ENCODE peak calls at places on chromosomes 16 and 17, in six cellular contexts. O is ACHN; Y is pancreas; N is AML-193; D is AG10803; L is effector memory CD4-positive, alpha-beta T cell. V is an unnamed sample.
A peak's percentile ranks its signal among the peaks of the same experiment; 100 is the strongest.

GRCh38 chr16:55905651-55906050 is 30.5 kb upstream of the CES5A start:
- DNase-seq in O (no peak), Y (no peak), N (no peak), D (no peak), L (no peak), V (no peak)

GRCh38 chr16:819336-819735 is 18.8 kb upstream of the GNG13 start:
- DNase-seq in O (no peak), Y (no peak), N (no peak), D (no peak), L (peak; percentile 17), V (peak; percentile 25)

GRCh38 chr17:8163978-8164814 is 1.4 kb upstream of the VAMP2 start:
- DNase-seq in O (no peak), Y (peak; percentile 77), N (peak; percentile 7), D (peak; percentile 65), L (peak; percentile 65), V (peak; percentile 61)

GRCh38 chr17:11900103-11900502 is 97.2 kb downstream of the ZNF18 start:
- DNase-seq in O (no peak), Y (peak; percentile 13), N (no peak), D (no peak), L (no peak), V (no peak)

GRCh38 chr16:14520753-14521152 is 109.3 kb downstream of the PARN start:
- DNase-seq in O (no peak), Y (no peak), N (no peak), D (no peak), L (no peak), V (no peak)

GRCh38 chr17:62051053-62051452 is 14.0 kb downstream of the MED13 start:
- DNase-seq in O (no peak), Y (no peak), N (no peak), D (no peak), L (no peak), V (no peak)

GRCh38 chr16:88888778-88889387 is 22.4 kb upstream of the PABPN1L start:
- DNase-seq in O (no peak), Y (no peak), N (no peak), D (no peak), L (no peak), V (no peak)

GRCh38 chr17:79792984-79793923 is 3.6 kb downstream of the CBX8 start:
- DNase-seq in O (no peak), Y (no peak), N (no peak), D (peak; percentile 96), L (no peak), V (no peak)

GRCh38 chr16:68113765-68114240 is 28.6 kb downstream of the NFATC3 start:
- DNase-seq in O (no peak), Y (no peak), N (no peak), D (no peak), L (no peak), V (no peak)

GRCh38 chr17:72123964-72124791 is 3.4 kb downstream of the SOX9 start:
- DNase-seq in O (no peak), Y (no peak), N (no peak), D (no peak), L (no peak), V (no peak)

GRCh38 chr17:81354944-81355327 is 40.3 kb upstream of the BAHCC1 start:
- DNase-seq in O (no peak), Y (peak; percentile 90), N (no peak), D (no peak), L (no peak), V (no peak)

GRCh38 chr17:41796066-41796895 is 9.8 kb upstream of the JUP start:
- DNase-seq in O (no peak), Y (no peak), N (no peak), D (no peak), L (no peak), V (no peak)

GRCh38 chr17:72351884-72352346 is 231.1 kb downstream of the SOX9 start:
- DNase-seq in O (no peak), Y (no peak), N (no peak), D (no peak), L (no peak), V (no peak)

GRCh38 chr16:76346210-76346609 is 69.0 kb downstream of the CNTNAP4 start:
- DNase-seq in O (no peak), Y (no peak), N (no peak), D (no peak), L (no peak), V (no peak)

GRCh38 chr16:27483624-27484023 is 66.1 kb downstream of the GTF3C1 start:
- DNase-seq in O (no peak), Y (no peak), N (no peak), D (no peak), L (no peak), V (no peak)

GRCh38 chr17:66975614-66976378 is 11.3 kb downstream of the CACNG4 start:
- DNase-seq in O (peak; percentile 48), Y (no peak), N (no peak), D (no peak), L (no peak), V (no peak)

GRCh38 chr16:81650982-81651562 is 128.0 kb upstream of the PLCG2 start:
- DNase-seq in O (no peak), Y (no peak), N (no peak), D (no peak), L (no peak), V (no peak)

GRCh38 chr17:78997881-78998280 is 11.7 kb downstream of the CANT1 start:
- DNase-seq in O (no peak), Y (no peak), N (no peak), D (no peak), L (no peak), V (no peak)

GRCh38 chr17:41523787-41524186 is 4.3 kb downstream of the KRT19 start:
- DNase-seq in O (no peak), Y (no peak), N (no peak), D (no peak), L (no peak), V (no peak)

GRCh38 chr17:9258115-9259020 is 237.1 kb downstream of the NTN1 start:
- DNase-seq in O (no peak), Y (no peak), N (no peak), D (no peak), L (no peak), V (no peak)

GRCh38 chr17:60159479-60159866 is 9.7 kb downstream of the CA4 start:
- DNase-seq in O (no peak), Y (no peak), N (no peak), D (no peak), L (no peak), V (no peak)

GRCh38 chr16:19991614-19992013 is 82.1 kb downstream of the GPR139 start:
- DNase-seq in O (no peak), Y (no peak), N (no peak), D (no peak), L (no peak), V (no peak)

GRCh38 chr17:4177732-4178131 is 34.7 kb downstream of the CYB5D2 start:
- DNase-seq in O (no peak), Y (no peak), N (no peak), D (no peak), L (no peak), V (no peak)

GRCh38 chr16:50204426-50205108 is 51.5 kb downstream of the TENT4B start:
- DNase-seq in O (no peak), Y (no peak), N (no peak), D (peak; percentile 50), L (no peak), V (no peak)

GRCh38 chr17:43556292-43556691 is 10.2 kb upstream of the ETV4 start:
- DNase-seq in O (no peak), Y (no peak), N (peak; percentile 82), D (peak; percentile 93), L (no peak), V (no peak)

V was measured in T-helper 9 cell.